ENCODE peak calls at places on chromosomes 1 and 21, in ten cellular contexts. Z is IMR-90, C is psoas muscle, P is A549, J is esophagus squamous epithelium, O is lung, E is keratinocyte, N is heart right ventricle, W is transverse colon, S is breast epithelium. Q is an unnamed sample. For H3K4me1, the result is how much of the 10 kb centered on the place peaks cover.

GRCh38 chr1:109394591-109395281 is 3.0 kb downstream of the SORT1 start:
- DNase-seq in Z (no peak), C (no peak), P (no peak), J (no peak), O (no peak), E (no peak), N (no peak), W (no peak), S (no peak), Q (no peak)

GRCh38 chr1:111406325-111406768 is 21.2 kb downstream of the OVGP1 start:
- DNase-seq in Z (peak), C (no peak), P (no peak), J (no peak), O (peak), E (no peak), N (peak), W (peak), S (peak), Q (peak)

GRCh38 chr1:111475706-111476105 is 1.9 kb downstream of the C1orf162 start:
- DNase-seq in Z (no peak), C (no peak), P (no peak), J (no peak), O (no peak), E (no peak), N (no peak), W (no peak), S (no peak), Q (no peak)

GRCh38 chr1:22343456-22344426 is 107.9 kb upstream of the ZBTB40 start:
- DNase-seq in Z (no peak), C (no peak), P (no peak), J (no peak), O (no peak), E (no peak), N (no peak), W (no peak), S (no peak), Q (no peak)

GRCh38 chr21:43958364-43959158 is 53.5 kb upstream of the TRAPPC10 start:
- DNase-seq in Z (no peak), C (peak), P (no peak), J (no peak), O (no peak), E (no peak), N (no peak), W (no peak), S (no peak), Q (no peak)

GRCh38 chr1:6850537-6850936 is 65.3 kb downstream of the CAMTA1 start:
- DNase-seq in Z (no peak), C (no peak), P (no peak), J (no peak), O (no peak), E (no peak), N (no peak), W (no peak), S (no peak), Q (no peak)

GRCh38 chr1:227758366-227758765 is 23.1 kb downstream of the SNAP47 start:
- DNase-seq in Z (no peak), C (no peak), P (no peak), J (no peak), O (no peak), E (no peak), N (no peak), W (no peak), S (no peak), Q (no peak)

GRCh38 chr1:239558992-239559391 is 172.6 kb downstream of the CHRM3 start:
- DNase-seq in Z (no peak), C (no peak), P (no peak), J (no peak), O (no peak), E (no peak), N (no peak), W (no peak), S (no peak), Q (no peak)

GRCh38 chr21:26826801-26827200 is 18.4 kb downstream of the ADAMTS1 start:
- DNase-seq in Z (no peak), C (no peak), P (no peak), J (no peak), O (no peak), E (no peak), N (no peak), W (no peak), S (no peak), Q (no peak)

GRCh38 chr1:64356636-64357256 is 113.2 kb upstream of the CACHD1 start:
- DNase-seq in Z (no peak), C (no peak), P (no peak), J (no peak), O (no peak), E (no peak), N (no peak), W (no peak), S (no peak), Q (no peak)
- TF ChIP-seq CTCF in Z (no peak), C (no peak), P (no peak), J (no peak), O (no peak), E (no peak), N (no peak), W (no peak), S (no peak), Q (no peak)

DNA sequence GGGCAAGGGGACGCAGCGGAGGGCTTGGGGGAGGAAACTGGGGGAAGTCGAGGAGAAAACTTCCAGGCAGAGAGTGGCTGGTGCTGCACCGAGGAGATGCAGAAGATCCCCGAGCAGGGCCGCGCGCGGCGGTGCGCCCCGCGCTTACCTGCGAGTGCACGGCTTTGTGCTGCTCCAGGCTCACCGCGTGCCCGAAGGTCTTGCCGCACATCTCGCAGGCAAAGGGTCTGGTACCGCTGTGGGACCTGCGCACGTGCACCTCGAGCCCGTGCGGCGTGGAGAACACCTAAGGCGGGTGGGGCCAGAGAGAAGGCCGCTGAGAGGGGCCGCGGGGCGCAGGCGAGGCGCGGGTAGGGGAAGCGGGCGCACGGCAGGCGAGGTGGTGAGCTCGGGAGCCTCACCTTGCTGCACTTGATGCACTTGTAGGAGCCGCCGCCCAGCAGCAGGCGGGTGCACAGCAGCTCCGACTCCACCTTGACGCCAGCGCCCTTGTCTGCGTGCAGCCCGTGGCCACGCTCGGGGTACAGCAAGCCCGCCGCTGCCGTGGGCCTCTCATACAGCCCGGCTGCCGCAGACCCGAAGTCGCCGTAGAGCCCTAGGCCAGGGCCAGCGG is 6.4 kb downstream of the GFI1 start:
- DNase-seq in Z (no peak), C (peak), P (no peak), J (no peak), O (no peak), E (no peak), N (no peak), W (no peak), S (no peak), Q (no peak)
- H3K4me1 ChIP-seq in Z (under half), C (under half), P (under half), J (half or more), O (under half), E (under half), N (under half), W (half or more), S (under half), Q (under half)

GRCh38 chr1:221880182-221880581 is 138.3 kb upstream of the DUSP10 start:
- DNase-seq in Z (peak), C (no peak), P (no peak), J (no peak), O (no peak), E (no peak), N (no peak), W (no peak), S (no peak), Q (no peak)

GRCh38 chr1:221877365-221877764 is 135.5 kb upstream of the DUSP10 start:
- DNase-seq in Z (no peak), C (no peak), P (no peak), J (no peak), O (no peak), E (no peak), N (no peak), W (no peak), S (no peak), Q (no peak)

GRCh38 chr1:221875004-221875330 is 133.1 kb upstream of the DUSP10 start:
- DNase-seq in Z (no peak), C (no peak), P (no peak), J (no peak), O (no peak), E (no peak), N (no peak), W (no peak), S (no peak), Q (no peak)

GRCh38 chr1:221874285-221875003 is 132.6 kb upstream of the DUSP10 start:
- DNase-seq in Z (peak), C (no peak), P (no peak), J (no peak), O (no peak), E (no peak), N (no peak), W (no peak), S (no peak), Q (no peak)

GRCh38 chr1:221878134-221878533 is 136.2 kb upstream of the DUSP10 start:
- DNase-seq in Z (peak), C (no peak), P (no peak), J (no peak), O (no peak), E (no peak), N (no peak), W (no peak), S (no peak), Q (no peak)
- H3K27ac ChIP-seq in Z (no peak), C (no peak), P (no peak), J (no peak), O (no peak), E (no peak), N (no peak), W (no peak), S (no peak), Q (no peak)

GRCh38 chr1:51567653-51568052 is 48.6 kb upstream of the EPS15 start:
- DNase-seq in Z (peak), C (no peak), P (no peak), J (no peak), O (peak), E (no peak), N (no peak), W (no peak), S (peak), Q (peak)

GRCh38 chr1:51565009-51565408 is 45.9 kb upstream of the EPS15 start:
- DNase-seq in Z (no peak), C (no peak), P (no peak), J (no peak), O (no peak), E (no peak), N (no peak), W (no peak), S (no peak), Q (no peak)

GRCh38 chr1:51561702-51562101 is 42.6 kb upstream of the EPS15 start:
- DNase-seq in Z (no peak), C (no peak), P (no peak), J (no peak), O (no peak), E (no peak), N (no peak), W (no peak), S (no peak), Q (no peak)

GRCh38 chr1:51566260-51566659 is 47.2 kb upstream of the EPS15 start:
- DNase-seq in Z (no peak), C (no peak), P (no peak), J (no peak), O (no peak), E (no peak), N (no peak), W (no peak), S (no peak), Q (no peak)

GRCh38 chr1:51564124-51564523 is 45.1 kb upstream of the EPS15 start:
- DNase-seq in Z (peak), C (no peak), P (peak), J (no peak), O (no peak), E (no peak), N (no peak), W (no peak), S (no peak), Q (no peak)
- TF ChIP-seq CTCF in Z (no peak), C (no peak), P (no peak), J (no peak), O (no peak), E (no peak), N (no peak), W (no peak), S (no peak), Q (no peak)

DNA sequence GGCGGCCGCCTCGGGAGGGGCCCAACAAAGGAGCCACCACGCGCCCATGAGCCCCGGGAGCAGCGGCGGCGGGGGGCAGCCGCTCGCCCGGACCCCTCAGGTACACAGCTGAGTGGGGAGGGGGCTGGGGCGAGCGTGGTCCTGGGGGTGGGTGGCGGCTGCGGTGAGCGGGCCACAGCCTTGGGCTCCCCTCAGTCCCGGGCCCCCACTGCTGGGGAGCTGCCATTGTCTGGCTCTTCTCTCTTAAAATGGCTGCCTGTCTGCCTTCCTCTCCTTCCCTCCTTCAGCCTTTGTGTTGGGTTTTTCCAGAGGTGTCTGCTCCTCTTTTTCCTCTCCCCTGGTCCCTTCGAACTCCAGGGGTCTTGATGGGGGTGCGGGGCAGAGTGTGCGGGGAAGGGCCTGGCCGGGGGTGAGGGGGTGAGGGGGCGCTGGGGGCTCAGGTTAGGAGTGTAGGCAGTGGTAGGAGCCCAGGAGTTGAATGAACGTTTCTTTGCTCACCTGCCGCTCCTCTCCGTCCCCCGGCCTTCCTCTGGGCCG is 1.7 kb downstream of the ARID1A start:
- DNase-seq in Z (no peak), C (no peak), P (no peak), J (no peak), O (no peak), E (no peak), N (no peak), W (no peak), S (no peak), Q (no peak)
- H3K4me1 ChIP-seq in Z (under half), C (half or more), P (half or more), J (half or more), O (under half), E (half or more), N (half or more), W (half or more), S (under half), Q (under half)

GRCh38 chr1:12178511-12178910 is 11.7 kb downstream of the TNFRSF1B start:
- DNase-seq in Z (no peak), C (no peak), P (no peak), J (no peak), O (no peak), E (no peak), N (no peak), W (no peak), S (no peak), Q (no peak)
- H3K27ac ChIP-seq in Z (peak), C (peak), P (no peak), J (peak), O (no peak), E (no peak), N (peak), W (peak), S (peak), Q (no peak)

DNA sequence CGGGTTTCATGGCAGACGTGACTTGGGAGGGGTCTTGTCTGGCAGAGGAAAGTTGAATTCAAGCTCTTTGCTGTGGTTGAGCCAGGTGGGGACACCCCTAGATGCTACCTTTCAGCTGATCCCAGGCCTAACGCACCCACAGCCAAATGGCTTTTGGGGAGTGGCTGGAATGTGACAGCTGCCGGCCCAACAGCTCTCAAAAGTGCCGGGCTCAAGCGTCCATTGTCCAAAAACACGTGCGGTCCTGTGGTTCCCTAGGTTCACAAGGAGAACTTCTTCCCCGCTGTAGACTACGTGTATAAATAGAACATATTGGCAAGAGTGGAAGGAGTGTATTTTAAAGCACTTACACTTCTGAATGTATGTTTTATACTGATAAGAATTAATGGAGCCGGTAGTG is 87.1 kb upstream of the ARHGEF16 start:
- DNase-seq in Z (no peak), C (no peak), P (no peak), J (no peak), O (no peak), E (no peak), N (no peak), W (no peak), S (no peak), Q (no peak)
- TF ChIP-seq CTCF in Z (no peak), C (no peak), P (no peak), J (no peak), O (no peak), E (no peak), N (no peak), W (no peak), S (no peak), Q (no peak)

DNA sequence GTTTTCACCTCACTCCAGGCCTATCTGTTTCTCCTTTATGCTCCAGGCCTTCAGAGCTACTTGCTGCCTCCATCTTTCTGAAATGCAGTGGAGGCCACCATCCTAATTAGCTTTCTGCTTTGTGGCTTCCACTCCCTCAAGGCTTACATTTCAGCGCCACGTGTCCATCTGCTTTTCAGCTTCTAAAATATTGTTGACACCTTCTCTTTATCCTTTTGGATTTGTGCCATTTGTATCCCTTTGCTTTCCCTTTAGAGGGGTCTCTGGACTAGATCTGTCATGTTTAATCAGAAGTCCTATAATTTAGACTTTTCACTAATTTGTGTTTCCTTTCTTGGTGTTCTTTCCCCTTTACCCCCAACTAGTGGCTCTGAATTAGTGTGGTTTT is 145.6 kb downstream of the DHRS3 start:
- DNase-seq in Z (no peak), C (no peak), P (no peak), J (no peak), O (no peak), E (no peak), N (no peak), W (no peak), S (no peak), Q (no peak)
- H3K4me1 ChIP-seq in Z (under half), C (half or more), P (under half), J (half or more), O (under half), E (under half), N (under half), W (under half), S (under half), Q (under half)

Q was measured in prostate gland.